ENCODE peak calls at places on chromosomes 16 and 17, in four cellular contexts. H is caudate nucleus, O is HTR-8/SVneo, I is NCI-H2171. W is an unnamed sample.

GRCh38 chr17:34598161-34598776 is 18.9 kb downstream of the TMEM132E start:
- DNase-seq in H (no peak), O (no peak), I (peak; percentile 59), W (no peak)

GRCh38 chr17:13395872-13396271 is 205.9 kb downstream of the HS3ST3A1 start:
- DNase-seq in H (no peak), O (no peak), I (no peak), W (no peak)

GRCh38 chr16:28596115-28596630 is 677 bp downstream of the SULT1A2 start:
- DNase-seq in H (no peak), O (no peak), I (no peak), W (no peak)

GRCh38 chr17:41959336-41960095 is 7.1 kb upstream of the CNP start:
- DNase-seq in H (no peak), O (peak; percentile 71), I (no peak), W (no peak)

GRCh38 chr17:13638855-13639458 is 37.2 kb upstream of the HS3ST3A1 start:
- DNase-seq in H (no peak), O (no peak), I (no peak), W (no peak)

GRCh38 chr17:19683117-19683516 is 33.3 kb downstream of the SLC47A2 start:
- DNase-seq in H (no peak), O (no peak), I (no peak), W (no peak)

GRCh38 chr17:48427598-48427997 is 2.4 kb downstream of the SKAP1 start:
- DNase-seq in H (no peak), O (no peak), I (no peak), W (no peak)

GRCh38 chr16:24088767-24089166 is 167.4 kb upstream of the CACNG3 start:
- DNase-seq in H (no peak), O (no peak), I (no peak), W (no peak)

GRCh38 chr17:79388556-79389295 is 222.1 kb downstream of the RBFOX3 start:
- DNase-seq in H (no peak), O (peak; percentile 66), I (peak; percentile 62), W (peak; percentile 10)